ENCODE peak calls at places on chromosomes 5 and 9, in six cellular contexts. E, K, J, Y, D and B are unnamed samples.

GRCh38 chr9:114367406-114367805 is 20.4 kb downstream of the AKNA start:
- DNase-seq in J (no peak), K (no peak), E (no peak), D (no peak), Y (no peak), B (no peak)

GRCh38 chr5:137752873-137753226 is 1.3 kb downstream of the HNRNPA0 start:
- DNase-seq in Y (peak; percentile 32), D (no peak), K (no peak), J (no peak), E (no peak), B (peak; percentile 34)

GRCh38 chr5:41416336-41416735 is 94.1 kb downstream of the PLCXD3 start:
- DNase-seq in J (peak; percentile 30), K (no peak), E (no peak), Y (peak; percentile 9), D (no peak), B (no peak)

GRCh38 chr9:99905833-99906402 is 536 bp upstream of the STX17 start:
- DNase-seq in K (peak; percentile 65), D (no peak), E (peak; percentile 6), J (peak; percentile 35), Y (peak; percentile 21), B (no peak)

GRCh38 chr5:111697881-111698757 is 58.9 kb downstream of the NREP start:
- DNase-seq in K (no peak), Y (peak; percentile 32), D (no peak), J (peak; percentile 74), E (peak; percentile 42), B (peak; percentile 53)

GRCh38 chr5:153718713-153719112 is 228.2 kb downstream of the GRIA1 start:
- DNase-seq in D (no peak), J (no peak), K (no peak), E (no peak), Y (no peak), B (peak; percentile 21)

GRCh38 chr9:13993482-13994267 is 320.3 kb downstream of the NFIB start:
- DNase-seq in K (no peak), Y (no peak), E (no peak), J (no peak), D (no peak), B (no peak)

GRCh38 chr5:109347252-109347888 is 62.4 kb downstream of the PJA2 start:
- DNase-seq in K (no peak), D (no peak), E (no peak), J (peak; percentile 3), Y (no peak), B (no peak)

GRCh38 chr9:21810388-21810787 is 8.0 kb downstream of the MTAP start:
- DNase-seq in Y (peak; percentile 53), E (peak; percentile 49), D (no peak), K (no peak), J (peak; percentile 81), B (peak; percentile 35)

GRCh38 chr5:5158472-5158895 is 18.4 kb downstream of the ADAMTS16 start:
- DNase-seq in K (no peak), J (peak; percentile 7), D (no peak), E (no peak), Y (no peak), B (no peak)

GRCh38 chr9:35564658-35565061 is 40.4 kb upstream of the TESK1 start:
- DNase-seq in E (no peak), Y (peak; percentile 37), K (no peak), D (no peak), J (peak; percentile 61), B (peak; percentile 64)
- H3K4me3 ChIP-seq in E (no peak overlapping the region), Y (no peak overlapping the region), K (no peak overlapping the region), D (no peak overlapping the region), J (no peak overlapping the region), B (no peak overlapping the region)

GRCh38 chr5:97118623-97119022 is 23.8 kb downstream of the LIX1 start:
- DNase-seq in Y (no peak), J (no peak), K (no peak), D (no peak), E (no peak), B (no peak)
- H3K4me3 ChIP-seq in Y (no peak overlapping the region), J (no peak overlapping the region), K (no peak overlapping the region), D (no peak overlapping the region), E (no peak overlapping the region), B (no peak overlapping the region)

DNA sequence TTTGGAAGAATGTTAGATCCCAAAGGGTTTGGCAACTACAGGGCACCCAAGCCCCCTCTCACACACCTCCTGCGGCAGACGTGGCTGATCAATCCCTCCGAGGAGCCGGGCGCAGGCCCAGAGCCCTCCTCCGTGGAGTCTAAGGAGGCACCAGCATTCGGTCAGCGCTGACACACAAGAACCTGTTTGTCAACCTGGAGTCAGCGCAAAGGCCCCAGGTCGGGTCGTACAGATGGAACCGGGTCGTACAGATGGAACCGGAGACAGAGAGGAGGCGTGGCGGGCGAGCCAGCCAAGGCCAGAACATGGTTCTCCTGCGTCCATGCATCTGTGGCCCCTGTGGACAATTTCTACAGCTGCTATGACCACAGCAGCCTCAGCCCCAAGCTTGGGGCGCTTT is 125.0 kb upstream of the SARDH start:
- DNase-seq in D (no peak), E (no peak), K (no peak), J (no peak), Y (no peak), B (no peak)
- H3K4me3 ChIP-seq in D (no peak overlapping the region), E (no peak overlapping the region), K (peak overlapping the region; percentile 23), J (no peak overlapping the region), Y (no peak overlapping the region), B (no peak overlapping the region)

DNA sequence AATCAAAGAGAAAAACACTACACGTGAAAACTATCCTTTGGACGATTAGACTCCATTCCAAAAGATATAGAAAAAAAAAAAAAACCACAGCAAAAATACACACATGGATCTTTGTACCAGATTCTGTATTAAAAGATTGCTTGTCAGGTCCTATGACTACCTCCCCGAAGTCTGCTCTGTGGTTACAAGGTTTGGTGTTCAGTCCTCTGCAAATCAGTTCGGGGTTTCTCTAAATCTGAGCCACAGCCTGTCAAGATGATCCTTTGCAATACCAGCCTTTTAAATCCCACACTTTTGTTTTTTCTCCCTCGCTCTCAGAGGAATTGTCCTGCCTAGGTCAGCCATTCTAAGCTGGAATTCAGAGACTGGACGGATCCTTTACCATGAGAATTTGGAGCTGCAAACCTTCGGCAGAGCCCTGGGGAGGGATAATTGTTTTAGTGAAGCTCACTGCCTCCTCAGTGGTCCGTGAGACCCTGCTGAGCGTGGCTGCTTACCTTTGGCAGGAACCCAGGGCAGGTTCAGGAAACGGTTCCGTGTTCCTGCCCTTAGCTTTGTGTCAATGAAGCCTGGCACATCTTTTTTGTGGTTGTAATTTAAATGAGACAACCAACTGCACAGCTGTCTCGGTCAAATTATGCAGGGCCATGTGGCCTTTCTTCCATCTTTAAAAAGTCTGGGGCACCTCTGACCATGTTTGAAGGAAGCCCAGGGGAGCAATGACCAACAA is 47.3 kb downstream of the EBF1 start:
- DNase-seq in K (no peak), E (no peak), J (peak; percentile 55), D (no peak), Y (peak; percentile 67), B (peak; percentile 56)
- H3K4me3 ChIP-seq in K (no peak overlapping the region), E (no peak overlapping the region), J (peak overlapping the region; percentile 60), D (no peak overlapping the region), Y (no peak overlapping the region), B (no peak overlapping the region)

GRCh38 chr5:14172149-14172795 is 29.1 kb downstream of the TRIO start:
- DNase-seq in Y (no peak), K (no peak), E (no peak), J (peak; percentile 19), D (no peak), B (no peak)

GRCh38 chr5:14174235-14174636 is 31.1 kb downstream of the TRIO start:
- DNase-seq in D (no peak), J (no peak), K (no peak), Y (no peak), E (peak; percentile 56), B (no peak)

GRCh38 chr5:14171091-14171490 is 27.9 kb downstream of the TRIO start:
- DNase-seq in E (peak; percentile 74), Y (peak; percentile 86), K (no peak), D (no peak), J (peak; percentile 51), B (peak; percentile 87)

GRCh38 chr5:14171621-14172020 is 28.5 kb downstream of the TRIO start:
- DNase-seq in Y (peak; percentile 84), K (no peak), J (peak; percentile 61), D (no peak), E (peak; percentile 85), B (peak; percentile 73)

DNA sequence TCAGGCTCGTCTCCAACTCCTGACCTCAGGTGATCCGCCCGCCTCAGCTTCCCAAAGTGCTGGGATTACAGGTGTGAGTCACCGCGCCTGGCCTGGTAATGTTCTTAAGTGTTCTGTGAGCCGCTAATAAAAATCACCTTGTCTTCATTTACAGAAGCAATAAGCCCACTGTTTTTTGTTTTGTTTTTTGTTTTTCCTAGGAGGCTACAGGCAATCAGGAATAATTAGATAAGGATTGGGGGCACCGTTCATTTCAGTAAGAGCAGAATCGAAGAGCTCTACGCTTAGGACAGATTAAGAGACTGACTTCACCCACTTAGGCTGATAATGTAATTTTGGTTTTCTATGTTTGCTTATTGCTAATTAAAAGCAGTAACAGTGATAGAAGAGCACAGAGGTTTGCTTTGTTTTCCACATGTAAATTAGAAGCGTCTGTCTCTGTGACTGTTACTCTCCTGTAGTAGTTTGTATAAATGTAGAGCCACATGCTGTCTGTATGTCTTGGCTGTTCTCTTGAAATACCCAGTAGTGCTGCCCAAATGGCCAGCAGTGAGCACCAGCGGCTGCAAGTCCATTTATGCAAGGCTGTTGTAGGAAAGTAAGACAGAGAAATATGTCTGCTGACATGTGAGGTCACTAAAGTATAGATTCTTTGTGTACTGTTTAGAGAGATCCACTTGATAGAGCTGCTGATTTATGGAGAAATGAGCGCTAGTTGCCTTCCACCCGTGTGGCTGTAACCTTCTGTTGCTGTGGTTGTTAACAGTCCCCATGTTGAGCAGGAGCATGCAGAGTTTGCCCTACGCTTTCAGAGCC is 30.5 kb downstream of the TRIO start:
- DNase-seq in Y (no peak), K (no peak), D (no peak), E (no peak), J (peak; percentile 46), B (peak; percentile 39)
- H3K4me3 ChIP-seq in Y (no peak overlapping the region), K (no peak overlapping the region), D (no peak overlapping the region), E (no peak overlapping the region), J (no peak overlapping the region), B (no peak overlapping the region)

DNA sequence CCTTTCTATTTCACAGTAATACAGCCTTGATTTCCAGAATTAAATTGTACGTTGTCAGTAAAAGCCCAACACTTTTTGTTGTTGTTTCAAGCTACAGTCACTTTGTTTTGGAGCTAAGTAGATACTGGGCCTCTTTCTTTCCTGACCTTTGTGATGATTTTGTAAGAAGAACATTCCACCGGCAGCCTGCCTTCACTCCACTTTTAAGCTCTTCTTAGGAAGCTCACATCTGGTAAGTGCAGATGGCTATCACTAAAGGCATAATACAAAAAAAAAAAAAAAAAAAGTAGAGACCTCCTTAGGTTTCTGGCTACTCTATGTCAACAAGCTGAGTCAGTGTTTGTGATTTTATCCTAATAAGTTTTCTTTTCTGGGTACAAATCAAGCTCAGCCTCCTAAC is 1922.1 kb upstream of the WWC1 start:
- DNase-seq in K (no peak), E (no peak), Y (no peak), J (no peak), D (no peak), B (no peak)
- H3K4me3 ChIP-seq in K (no peak overlapping the region), E (no peak overlapping the region), Y (no peak overlapping the region), J (no peak overlapping the region), D (no peak overlapping the region), B (no peak overlapping the region)

GRCh38 chr5:151607304-151607703 is 16.2 kb upstream of the FAT2 start:
- DNase-seq in D (no peak), Y (no peak), K (no peak), J (no peak), E (no peak), B (no peak)
- H3K4me3 ChIP-seq in D (no peak overlapping the region), Y (no peak overlapping the region), K (no peak overlapping the region), J (no peak overlapping the region), E (no peak overlapping the region), B (no peak overlapping the region)